ENCODE peak calls at places on chromosomes 12 and 14, in eight cellular contexts. Q is fibroblast of lung, O is tibial artery, Y is uterus, F is H1, I is heart left ventricle, U is IMR-90, Z is ovary. M is an unnamed sample.

GRCh38 chr14:70920608-70921007 is 13.3 kb downstream of the PCNX1 start:
- DNase-seq in Q (no peak), O (no peak), Y (no peak), F (no peak), I (no peak), U (no peak), Z (no peak), M (no peak)

GRCh38 chr14:54169254-54169924 is 212.8 kb upstream of the BMP4 start:
- DNase-seq in Q (peak), O (no peak), Y (no peak), F (no peak), I (no peak), U (peak), Z (no peak), M (no peak)

GRCh38 chr12:77644915-77645605 is 185.6 kb upstream of the NAV3 start:
- DNase-seq in Q (no peak), O (no peak), Y (no peak), F (no peak), I (no peak), U (no peak), Z (no peak), M (no peak)

GRCh38 chr14:75242546-75243273 is 35.9 kb upstream of the FOS start:
- DNase-seq in Q (peak), O (peak), Y (peak), F (no peak), I (peak), U (peak), Z (no peak), M (peak)

GRCh38 chr12:107436376-107436775 is 249.2 kb upstream of the PWP1 start:
- DNase-seq in Q (peak), O (no peak), Y (no peak), F (no peak), I (no peak), U (peak), Z (no peak), M (no peak)

GRCh38 chr14:52988153-52988552 is 37.3 kb upstream of the FERMT2 start:
- DNase-seq in Q (no peak), O (no peak), Y (no peak), F (no peak), I (no peak), U (no peak), Z (no peak), M (no peak)

GRCh38 chr12:94571556-94571955 is 78.8 kb downstream of the TMCC3 start:
- DNase-seq in Q (peak), O (no peak), Y (peak), F (no peak), I (peak), U (peak), Z (peak), M (peak)

GRCh38 chr14:56131865-56132830 is 13.9 kb downstream of the PELI2 start:
- DNase-seq in Q (no peak), O (no peak), Y (no peak), F (no peak), I (no peak), U (no peak), Z (no peak), M (no peak)

GRCh38 chr12:108630481-108631207 is 3.0 kb downstream of the SELPLG start:
- DNase-seq in Q (peak), O (no peak), Y (no peak), F (no peak), I (no peak), U (peak), Z (no peak), M (no peak)

GRCh38 chr12:49698619-49699545 is 8.3 kb downstream of the FMNL3 start:
- DNase-seq in Q (peak), O (peak), Y (no peak), F (peak), I (peak), U (peak), Z (no peak), M (peak)

GRCh38 chr14:30550335-30550734 is 8.6 kb upstream of the G2E3 start:
- DNase-seq in Q (no peak), O (no peak), Y (no peak), F (no peak), I (no peak), U (peak), Z (no peak), M (no peak)

GRCh38 chr12:93008044-93008778 is 79.1 kb upstream of the EEA1 start:
- DNase-seq in Q (no peak), O (no peak), Y (no peak), F (no peak), I (no peak), U (no peak), Z (no peak), M (no peak)

GRCh38 chr12:104055686-104056388 is 5.8 kb upstream of the GLT8D2 start:
- DNase-seq in Q (peak), O (peak), Y (peak), F (no peak), I (peak), U (peak), Z (peak), M (no peak)

GRCh38 chr12:72273851-72274284 is 1.7 kb downstream of the TRHDE start:
- DNase-seq in Q (peak), O (no peak), Y (peak), F (no peak), I (no peak), U (no peak), Z (peak), M (peak)

GRCh38 chr12:32661706-32662105 is 17.4 kb upstream of the DNM1L start:
- DNase-seq in Q (no peak), O (no peak), Y (no peak), F (no peak), I (no peak), U (no peak), Z (no peak), M (no peak)

GRCh38 chr12:63226792-63227463 is 75.9 kb upstream of the AVPR1A start:
- DNase-seq in Q (no peak), O (no peak), Y (no peak), F (no peak), I (no peak), U (no peak), Z (no peak), M (no peak)

GRCh38 chr14:74491952-74492351 is 1.2 kb downstream of the NPC2 start:
- DNase-seq in Q (peak), O (peak), Y (no peak), F (no peak), I (no peak), U (peak), Z (no peak), M (no peak)

GRCh38 chr14:104284636-104285482 is 146.5 kb downstream of the KIF26A start:
- DNase-seq in Q (no peak), O (peak), Y (no peak), F (no peak), I (no peak), U (no peak), Z (peak), M (peak)

GRCh38 chr12:53719649-53720048 is 7.6 kb downstream of the CALCOCO1 start:
- DNase-seq in Q (no peak), O (no peak), Y (no peak), F (no peak), I (no peak), U (no peak), Z (no peak), M (no peak)

GRCh38 chr12:109885616-109886015 is 5.3 kb upstream of the GLTP start:
- DNase-seq in Q (no peak), O (no peak), Y (no peak), F (no peak), I (no peak), U (peak), Z (no peak), M (no peak)

GRCh38 chr14:51367600-51367931 is 127.5 kb downstream of the TMX1 start:
- DNase-seq in Q (peak), O (no peak), Y (no peak), F (no peak), I (no peak), U (peak), Z (no peak), M (no peak)

GRCh38 chr14:22982013-22982476 is 306 bp downstream of the AJUBA start:
- DNase-seq in Q (no peak), O (no peak), Y (no peak), F (no peak), I (no peak), U (no peak), Z (no peak), M (peak)

GRCh38 chr14:95174184-95174804 is 17.0 kb upstream of the DICER1 start:
- DNase-seq in Q (peak), O (no peak), Y (no peak), F (no peak), I (no peak), U (peak), Z (no peak), M (no peak)
- TF ChIP-seq CTCF in Q (no peak), O (peak), Y (no peak), F (no peak), I (peak), U (no peak), Z (no peak), M (no peak)

GRCh38 chr14:68965261-68965761 is 13.8 kb downstream of the ACTN1 start:
- DNase-seq in Q (no peak), O (no peak), Y (no peak), F (no peak), I (no peak), U (no peak), Z (no peak), M (no peak)
- H3K27ac ChIP-seq in Q (no peak), O (peak), Y (peak), F (no peak), I (peak), U (peak), Z (no peak), M (no peak)

DNA sequence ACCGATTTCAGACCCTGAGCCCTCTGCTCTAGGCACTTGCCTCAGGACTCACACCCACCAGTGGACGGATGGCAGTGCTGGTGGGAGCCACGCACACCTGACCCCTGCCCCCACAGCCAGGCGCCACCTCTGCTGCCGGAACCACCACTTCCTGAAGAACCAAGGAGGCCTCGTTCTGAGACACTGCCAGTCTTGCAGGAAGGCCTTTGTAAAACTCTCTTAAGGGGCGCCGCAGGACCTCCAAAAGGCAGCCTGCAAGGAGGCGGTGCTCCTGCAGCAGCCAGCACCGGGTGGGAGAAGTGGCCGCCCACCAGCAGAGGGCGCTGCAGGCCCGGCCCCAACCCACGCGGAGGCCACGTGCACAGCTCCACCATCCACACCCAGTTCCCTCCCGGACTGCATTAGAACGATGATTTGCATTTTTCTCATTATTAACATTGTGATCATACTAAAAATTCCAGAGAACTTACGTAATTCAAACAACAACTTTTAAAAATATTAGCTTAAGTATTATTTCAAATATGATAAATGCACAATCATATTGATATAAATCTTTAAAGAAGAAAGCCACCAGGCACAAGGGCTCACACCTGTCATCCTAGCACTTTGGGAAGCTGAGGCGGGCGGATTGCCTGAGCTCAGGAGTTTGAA is 12.8 kb downstream of the STX2 start:
- DNase-seq in Q (peak), O (peak), Y (no peak), F (peak), I (no peak), U (peak), Z (peak), M (peak)
- TF ChIP-seq CTCF in Q (peak), O (peak), Y (peak), F (peak), I (peak), U (peak), Z (peak), M (peak)

GRCh38 chr12:117658226-117658625 is 296.8 kb upstream of the NOS1 start:
- DNase-seq in Q (no peak), O (no peak), Y (no peak), F (no peak), I (no peak), U (no peak), Z (no peak), M (no peak)
- H3K27ac ChIP-seq in Q (no peak), O (no peak), Y (no peak), F (no peak), I (no peak), U (no peak), Z (no peak), M (no peak)

GRCh38 chr12:132747395-132747794 is 14.2 kb downstream of the ANKLE2 start:
- DNase-seq in Q (no peak), O (no peak), Y (no peak), F (no peak), I (no peak), U (no peak), Z (no peak), M (peak)
- TF ChIP-seq CTCF in Q (no peak), O (no peak), Y (no peak), F (no peak), I (no peak), U (no peak), Z (no peak), M (no peak)

M was measured in kidney.